ENCODE peak calls at places on chromosome 22, in five cellular contexts. One of them, this sample, is unnamed.

GRCh38 chr22:45205624-45205925 is 35.1 kb downstream of the KIAA0930 start:
- DNase-seq in OCI-LY7: no peak
- DNase-seq in ascending aorta: no peak
- DNase-seq in fibroblast of lung: no peak
- DNase-seq in astrocyte of the spinal cord: no peak
- DNase-seq in this sample: no peak

GRCh38 chr22:41478891-41479521 is 10.1 kb downstream of the ACO2 start:
- DNase-seq in OCI-LY7: no peak
- DNase-seq in ascending aorta: peak
- DNase-seq in fibroblast of lung: peak
- DNase-seq in astrocyte of the spinal cord: peak
- DNase-seq in this sample: peak

GRCh38 chr22:24400037-24400725 is 27.2 kb upstream of the ADORA2A start:
- DNase-seq in OCI-LY7: no peak
- DNase-seq in ascending aorta: no peak
- DNase-seq in fibroblast of lung: no peak
- DNase-seq in astrocyte of the spinal cord: no peak
- DNase-seq in this sample: no peak

GRCh38 chr22:21921729-21922128 is 30.9 kb downstream of the PPM1F start:
- DNase-seq in OCI-LY7: no peak
- DNase-seq in ascending aorta: no peak
- DNase-seq in fibroblast of lung: peak
- DNase-seq in astrocyte of the spinal cord: no peak
- DNase-seq in this sample: no peak

GRCh38 chr22:24494535-24495364 is at the start of gene UPB1:
- DNase-seq in OCI-LY7: no peak
- DNase-seq in ascending aorta: no peak
- DNase-seq in fibroblast of lung: no peak
- DNase-seq in astrocyte of the spinal cord: no peak
- DNase-seq in this sample: no peak

GRCh38 chr22:38828616-38829205 is 15.1 kb downstream of the NPTXR start:
- DNase-seq in OCI-LY7: no peak
- DNase-seq in ascending aorta: no peak
- DNase-seq in fibroblast of lung: no peak
- DNase-seq in astrocyte of the spinal cord: no peak
- DNase-seq in this sample: no peak

GRCh38 chr22:22201185-22201924 is 43.2 kb upstream of the VPREB1 start:
- DNase-seq in OCI-LY7: peak
- DNase-seq in ascending aorta: no peak
- DNase-seq in fibroblast of lung: no peak
- DNase-seq in astrocyte of the spinal cord: no peak
- DNase-seq in this sample: peak

GRCh38 chr22:22720724-22721261 is 76.4 kb downstream of the GGTLC2 start:
- DNase-seq in OCI-LY7: peak
- DNase-seq in ascending aorta: no peak
- DNase-seq in fibroblast of lung: no peak
- DNase-seq in astrocyte of the spinal cord: no peak
- DNase-seq in this sample: peak

GRCh38 chr22:46846154-46846831 is 83.8 kb downstream of the TBC1D22A start:
- DNase-seq in OCI-LY7: no peak
- DNase-seq in ascending aorta: no peak
- DNase-seq in fibroblast of lung: peak
- DNase-seq in astrocyte of the spinal cord: no peak
- DNase-seq in this sample: no peak

GRCh38 chr22:21587803-21588611 is 20.5 kb downstream of the UBE2L3 start:
- DNase-seq in OCI-LY7: peak
- DNase-seq in ascending aorta: no peak
- DNase-seq in fibroblast of lung: peak
- DNase-seq in astrocyte of the spinal cord: no peak
- DNase-seq in this sample: peak

GRCh38 chr22:37907036-37907954 is 1.2 kb downstream of the MICALL1 start:
- DNase-seq in OCI-LY7: no peak
- DNase-seq in ascending aorta: no peak
- DNase-seq in fibroblast of lung: no peak
- DNase-seq in astrocyte of the spinal cord: no peak
- DNase-seq in this sample: no peak

GRCh38 chr22:37487559-37487958 is 1.4 kb upstream of the MFNG start:
- DNase-seq in OCI-LY7: peak
- DNase-seq in ascending aorta: no peak
- DNase-seq in fibroblast of lung: no peak
- DNase-seq in astrocyte of the spinal cord: no peak
- DNase-seq in this sample: no peak

DNA sequence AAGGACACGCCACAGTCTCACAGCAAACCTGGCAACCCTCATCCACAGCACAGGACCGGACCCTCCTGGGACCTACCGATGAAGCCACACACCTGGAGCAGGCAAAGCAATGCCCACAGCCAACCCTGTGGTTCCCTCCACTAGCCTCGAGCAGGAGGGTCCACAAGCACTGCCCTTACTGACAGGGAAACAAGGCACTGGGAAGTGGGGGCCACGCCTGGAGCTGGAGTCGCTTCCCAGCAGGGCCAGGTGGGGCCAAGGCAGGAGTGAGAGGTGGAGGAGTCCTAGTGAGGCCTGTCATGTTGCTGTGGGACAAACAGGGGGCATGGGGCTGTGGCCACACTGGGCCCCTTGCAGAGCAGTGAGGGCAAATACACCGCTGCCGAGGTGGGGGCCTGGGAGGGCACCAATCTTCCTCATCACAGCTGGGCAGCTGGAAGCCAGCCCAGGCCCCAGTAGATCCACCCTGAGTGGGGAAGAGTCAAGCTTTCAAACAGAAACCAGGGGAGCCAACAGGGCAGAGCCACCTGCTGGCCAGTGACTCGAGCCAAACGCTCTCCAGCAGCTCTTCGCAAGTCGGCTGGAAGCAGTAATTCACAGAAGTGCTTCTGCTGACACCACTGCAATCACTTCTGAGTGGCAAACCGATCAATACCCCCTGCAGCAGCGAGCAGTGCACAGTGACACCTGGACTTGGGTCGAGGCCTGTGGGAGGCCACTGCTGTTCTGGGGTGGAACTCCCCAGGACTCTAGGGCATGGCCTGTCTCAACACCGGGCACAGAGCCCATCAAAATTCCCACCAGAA is 13.7 kb downstream of the SULT4A1 start:
- DNase-seq in OCI-LY7: no peak
- DNase-seq in ascending aorta: peak
- DNase-seq in fibroblast of lung: peak
- DNase-seq in astrocyte of the spinal cord: peak
- DNase-seq in this sample: peak
- TF ChIP-seq CTCF in OCI-LY7: peak
- TF ChIP-seq CTCF in ascending aorta: no peak
- TF ChIP-seq CTCF in fibroblast of lung: peak
- TF ChIP-seq CTCF in astrocyte of the spinal cord: peak
- TF ChIP-seq CTCF in this sample: peak

GRCh38 chr22:31085493-31085824 is 4.3 kb downstream of the SMTN start:
- DNase-seq in OCI-LY7: no peak
- DNase-seq in ascending aorta: no peak
- DNase-seq in fibroblast of lung: no peak
- DNase-seq in astrocyte of the spinal cord: no peak
- DNase-seq in this sample: peak

GRCh38 chr22:31083923-31084810 is 3.0 kb downstream of the SMTN start:
- DNase-seq in OCI-LY7: peak
- DNase-seq in ascending aorta: no peak
- DNase-seq in fibroblast of lung: no peak
- DNase-seq in astrocyte of the spinal cord: no peak
- DNase-seq in this sample: no peak

GRCh38 chr22:31086703-31087330 is 5.7 kb downstream of the SMTN start:
- DNase-seq in OCI-LY7: no peak
- DNase-seq in ascending aorta: no peak
- DNase-seq in fibroblast of lung: no peak
- DNase-seq in astrocyte of the spinal cord: no peak
- DNase-seq in this sample: no peak

GRCh38 chr22:31084811-31085492 is 3.8 kb downstream of the SMTN start:
- DNase-seq in OCI-LY7: peak
- DNase-seq in ascending aorta: peak
- DNase-seq in fibroblast of lung: peak
- DNase-seq in astrocyte of the spinal cord: peak
- DNase-seq in this sample: peak

DNA sequence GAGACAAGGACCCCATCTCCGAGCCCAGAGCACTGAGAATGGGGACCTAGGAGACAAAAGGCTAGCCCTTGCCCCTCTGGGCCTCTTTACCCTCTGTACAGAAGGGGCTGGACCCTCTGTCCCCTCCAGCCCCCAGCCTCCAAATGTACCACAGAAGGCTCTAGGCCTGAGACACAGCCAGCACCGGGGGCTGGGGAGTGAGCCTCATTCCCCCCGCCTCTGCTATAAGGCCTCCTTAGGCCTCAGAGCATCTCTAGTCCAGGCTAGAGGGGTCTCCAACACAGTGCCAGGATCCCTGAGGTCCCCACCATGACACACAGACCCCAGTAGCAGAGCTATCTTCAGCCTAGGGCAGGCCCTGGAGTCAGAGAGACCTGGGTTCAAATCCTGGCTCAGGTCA is 4.8 kb downstream of the SMTN start:
- DNase-seq in OCI-LY7: no peak
- DNase-seq in ascending aorta: no peak
- DNase-seq in fibroblast of lung: no peak
- DNase-seq in astrocyte of the spinal cord: no peak
- DNase-seq in this sample: no peak
- H3K4me3 ChIP-seq in OCI-LY7: no peak
- H3K4me3 ChIP-seq in ascending aorta: peak
- H3K4me3 ChIP-seq in fibroblast of lung: peak
- H3K4me3 ChIP-seq in astrocyte of the spinal cord: no peak
- H3K4me3 ChIP-seq in this sample: peak

GRCh38 chr22:29112102-29112501 is 39.3 kb downstream of the KREMEN1 start:
- DNase-seq in OCI-LY7: no peak
- DNase-seq in ascending aorta: no peak
- DNase-seq in fibroblast of lung: no peak
- DNase-seq in astrocyte of the spinal cord: no peak
- DNase-seq in this sample: no peak
- TF ChIP-seq CTCF in OCI-LY7: no peak
- TF ChIP-seq CTCF in ascending aorta: no peak
- TF ChIP-seq CTCF in fibroblast of lung: no peak
- TF ChIP-seq CTCF in astrocyte of the spinal cord: no peak
- TF ChIP-seq CTCF in this sample: no peak

GRCh38 chr22:17436981-17437410 is 67.7 kb downstream of the CECR2 start:
- DNase-seq in OCI-LY7: no peak
- DNase-seq in ascending aorta: no peak
- DNase-seq in fibroblast of lung: no peak
- DNase-seq in astrocyte of the spinal cord: no peak
- DNase-seq in this sample: no peak

GRCh38 chr22:17441326-17441725 is 72.1 kb downstream of the CECR2 start:
- DNase-seq in OCI-LY7: no peak
- DNase-seq in ascending aorta: no peak
- DNase-seq in fibroblast of lung: no peak
- DNase-seq in astrocyte of the spinal cord: no peak
- DNase-seq in this sample: no peak

GRCh38 chr22:17435375-17435774 is 66.1 kb downstream of the CECR2 start:
- DNase-seq in OCI-LY7: no peak
- DNase-seq in ascending aorta: no peak
- DNase-seq in fibroblast of lung: no peak
- DNase-seq in astrocyte of the spinal cord: no peak
- DNase-seq in this sample: no peak

GRCh38 chr22:17434856-17435255 is 65.6 kb downstream of the CECR2 start:
- DNase-seq in OCI-LY7: no peak
- DNase-seq in ascending aorta: no peak
- DNase-seq in fibroblast of lung: peak
- DNase-seq in astrocyte of the spinal cord: peak
- DNase-seq in this sample: peak

GRCh38 chr22:17436382-17436951 is 67.2 kb downstream of the CECR2 start:
- DNase-seq in OCI-LY7: peak
- DNase-seq in ascending aorta: no peak
- DNase-seq in fibroblast of lung: peak
- DNase-seq in astrocyte of the spinal cord: peak
- DNase-seq in this sample: peak
- H3K4me3 ChIP-seq in OCI-LY7: no peak
- H3K4me3 ChIP-seq in ascending aorta: no peak
- H3K4me3 ChIP-seq in fibroblast of lung: no peak
- H3K4me3 ChIP-seq in astrocyte of the spinal cord: no peak
- H3K4me3 ChIP-seq in this sample: no peak

DNA sequence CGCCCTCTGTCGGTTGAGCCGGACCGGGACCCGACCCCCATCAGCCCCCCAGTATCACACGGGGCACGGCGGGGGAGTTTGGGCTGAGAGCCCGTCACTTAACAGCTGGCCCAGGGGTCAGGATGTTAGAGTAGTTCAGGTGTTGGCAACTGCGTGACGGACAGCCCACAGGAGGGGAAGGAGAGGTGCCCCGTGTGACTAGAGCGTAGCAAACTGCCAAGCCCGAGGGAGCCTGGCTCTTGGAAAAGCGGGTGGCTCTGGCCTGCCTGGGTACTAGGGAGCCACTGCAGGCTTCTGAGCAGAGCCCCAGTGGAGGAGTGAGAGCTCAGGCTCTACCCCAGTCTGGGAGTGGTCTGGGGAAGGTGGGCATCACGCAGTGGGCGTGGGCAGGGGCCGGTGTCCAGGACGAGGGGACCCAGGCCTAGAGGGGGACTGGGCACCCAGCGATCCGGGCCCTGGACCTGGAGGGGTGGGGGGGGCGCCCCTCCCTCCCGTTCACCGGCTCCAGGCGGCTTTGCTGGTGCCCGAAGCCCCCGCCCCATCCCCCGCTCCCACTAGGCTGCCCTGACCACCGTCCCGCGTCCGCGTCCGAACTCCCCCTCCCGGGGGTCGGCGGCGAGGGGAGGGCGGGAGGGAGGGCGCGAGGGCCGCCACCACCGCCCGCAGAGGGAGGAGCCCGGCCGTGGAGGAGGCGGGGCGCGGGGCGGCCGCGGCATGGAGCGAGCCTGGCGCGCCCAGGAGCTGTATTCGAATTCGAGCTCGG is 24.4 kb downstream of the SHANK3 start:
- DNase-seq in OCI-LY7: no peak
- DNase-seq in ascending aorta: peak
- DNase-seq in fibroblast of lung: no peak
- DNase-seq in astrocyte of the spinal cord: no peak
- DNase-seq in this sample: no peak
- TF ChIP-seq CTCF in OCI-LY7: no peak
- TF ChIP-seq CTCF in ascending aorta: no peak
- TF ChIP-seq CTCF in fibroblast of lung: peak
- TF ChIP-seq CTCF in astrocyte of the spinal cord: peak
- TF ChIP-seq CTCF in this sample: peak

This sample was measured in cardiac fibroblast.